ENCODE peak calls at places on chromosomes 16 and 17, in six cellular contexts. One of them, this sample, is unnamed.

GRCh38 chr17:81831957-81832607 is 1.0 kb downstream of the MCRIP1 start:
- DNase-seq in ascending aorta: peak
- DNase-seq in mammary epithelial cell: peak
- DNase-seq in A549: no peak
- DNase-seq in tibial artery: peak
- DNase-seq in tibial nerve: no peak
- DNase-seq in this sample: no peak

GRCh38 chr17:6701719-6702118 is 11.4 kb downstream of the SLC13A5 start:
- DNase-seq in A549: peak
- DNase-seq in tibial nerve: no peak
- DNase-seq in mammary epithelial cell: no peak
- DNase-seq in tibial artery: no peak
- DNase-seq in ascending aorta: no peak
- DNase-seq in this sample: no peak

GRCh38 chr17:7838291-7839075 is 4.5 kb downstream of the KDM6B start:
- DNase-seq in A549: no peak
- DNase-seq in mammary epithelial cell: no peak
- DNase-seq in ascending aorta: no peak
- DNase-seq in tibial artery: no peak
- DNase-seq in tibial nerve: no peak
- DNase-seq in this sample: peak

GRCh38 chr16:82185012-82185411 is 15.0 kb upstream of the MPHOSPH6 start:
- DNase-seq in tibial nerve: no peak
- DNase-seq in mammary epithelial cell: peak
- DNase-seq in ascending aorta: no peak
- DNase-seq in A549: no peak
- DNase-seq in tibial artery: no peak
- DNase-seq in this sample: no peak

GRCh38 chr17:3882276-3882675 is 10.6 kb downstream of the CAMKK1 start:
- DNase-seq in A549: no peak
- DNase-seq in mammary epithelial cell: no peak
- DNase-seq in tibial nerve: no peak
- DNase-seq in ascending aorta: no peak
- DNase-seq in tibial artery: no peak
- DNase-seq in this sample: no peak

GRCh38 chr16:49528035-49528434 is 154.4 kb downstream of the C16orf78 start:
- DNase-seq in mammary epithelial cell: no peak
- DNase-seq in tibial artery: no peak
- DNase-seq in tibial nerve: no peak
- DNase-seq in ascending aorta: no peak
- DNase-seq in A549: no peak
- DNase-seq in this sample: no peak

GRCh38 chr17:18257268-18257681 is 1.3 kb downstream of the FLII start:
- DNase-seq in tibial nerve: no peak
- DNase-seq in ascending aorta: no peak
- DNase-seq in mammary epithelial cell: peak
- DNase-seq in A549: no peak
- DNase-seq in tibial artery: no peak
- DNase-seq in this sample: no peak

GRCh38 chr16:5516115-5516514 is 418.5 kb upstream of the EEF2KMT start:
- DNase-seq in A549: no peak
- DNase-seq in ascending aorta: no peak
- DNase-seq in tibial nerve: no peak
- DNase-seq in tibial artery: no peak
- DNase-seq in mammary epithelial cell: no peak
- DNase-seq in this sample: no peak

GRCh38 chr16:14628806-14629611 is 1.1 kb downstream of the PARN start:
- DNase-seq in ascending aorta: no peak
- DNase-seq in tibial artery: no peak
- DNase-seq in mammary epithelial cell: peak
- DNase-seq in A549: no peak
- DNase-seq in tibial nerve: no peak
- DNase-seq in this sample: no peak

GRCh38 chr17:19309701-19310100 is 52.8 kb downstream of the B9D1 start:
- DNase-seq in ascending aorta: no peak
- DNase-seq in A549: no peak
- DNase-seq in tibial nerve: no peak
- DNase-seq in tibial artery: no peak
- DNase-seq in mammary epithelial cell: peak
- DNase-seq in this sample: no peak

DNA sequence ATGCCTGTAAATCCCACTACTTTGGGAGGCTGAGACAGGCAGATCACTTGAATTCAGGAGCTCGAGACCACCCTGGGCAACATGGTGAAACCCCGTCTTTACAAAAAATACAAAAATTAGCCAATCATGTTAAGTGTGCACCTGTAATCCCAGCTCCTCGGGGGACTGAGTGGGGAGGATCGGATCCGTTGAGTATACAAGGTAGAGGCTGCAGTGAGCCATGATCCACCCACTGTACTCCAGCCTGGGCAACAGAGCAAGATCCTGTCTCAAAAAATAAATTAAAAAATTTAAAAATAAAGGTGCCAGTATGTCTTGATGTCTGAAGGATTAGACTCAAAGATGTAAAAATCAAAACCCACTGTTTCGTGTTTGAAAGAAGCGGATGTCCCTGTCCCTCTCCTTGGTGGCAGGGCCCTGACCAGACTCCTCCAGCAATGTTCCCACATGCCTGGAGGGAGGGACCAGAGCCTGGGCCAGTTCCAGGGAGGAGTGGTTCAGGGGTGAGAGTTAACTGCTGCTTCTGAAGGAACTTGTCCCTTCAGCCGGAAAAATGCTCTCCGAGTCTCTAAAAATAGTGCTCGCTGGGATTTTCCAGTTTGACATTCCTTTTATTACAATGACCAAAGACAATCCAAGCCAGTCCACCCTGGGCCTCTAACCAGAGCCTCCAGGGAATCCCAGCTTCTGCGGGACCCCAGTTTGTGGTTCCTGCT is 9.4 kb upstream of the CMTM4 start:
- DNase-seq in tibial artery: peak
- DNase-seq in ascending aorta: peak
- DNase-seq in A549: no peak
- DNase-seq in mammary epithelial cell: no peak
- DNase-seq in tibial nerve: peak
- DNase-seq in this sample: peak
- H3K4me3 ChIP-seq in tibial artery: peak
- H3K4me3 ChIP-seq in ascending aorta: no peak
- H3K4me3 ChIP-seq in A549: no peak
- H3K4me3 ChIP-seq in mammary epithelial cell: no peak
- H3K4me3 ChIP-seq in tibial nerve: no peak
- H3K4me3 ChIP-seq in this sample: peak

GRCh38 chr17:49021095-49021767 is 24.0 kb downstream of the IGF2BP1 start:
- DNase-seq in tibial nerve: no peak
- DNase-seq in tibial artery: no peak
- DNase-seq in mammary epithelial cell: no peak
- DNase-seq in ascending aorta: no peak
- DNase-seq in A549: no peak
- DNase-seq in this sample: no peak

GRCh38 chr17:49018116-49018612 is 21.0 kb downstream of the IGF2BP1 start:
- DNase-seq in A549: no peak
- DNase-seq in tibial artery: no peak
- DNase-seq in ascending aorta: no peak
- DNase-seq in mammary epithelial cell: no peak
- DNase-seq in tibial nerve: no peak
- DNase-seq in this sample: no peak

GRCh38 chr17:49016775-49017463 is 19.7 kb downstream of the IGF2BP1 start:
- DNase-seq in ascending aorta: no peak
- DNase-seq in tibial artery: peak
- DNase-seq in A549: peak
- DNase-seq in mammary epithelial cell: peak
- DNase-seq in tibial nerve: no peak
- DNase-seq in this sample: no peak

GRCh38 chr17:49020609-49021008 is 23.4 kb downstream of the IGF2BP1 start:
- DNase-seq in ascending aorta: no peak
- DNase-seq in A549: no peak
- DNase-seq in mammary epithelial cell: no peak
- DNase-seq in tibial nerve: no peak
- DNase-seq in tibial artery: no peak
- DNase-seq in this sample: no peak

GRCh38 chr17:49018673-49019215 is 21.6 kb downstream of the IGF2BP1 start:
- DNase-seq in ascending aorta: no peak
- DNase-seq in tibial nerve: no peak
- DNase-seq in mammary epithelial cell: no peak
- DNase-seq in A549: no peak
- DNase-seq in tibial artery: no peak
- DNase-seq in this sample: no peak
- H3K27ac ChIP-seq in ascending aorta: no peak
- H3K27ac ChIP-seq in tibial nerve: no peak
- H3K27ac ChIP-seq in mammary epithelial cell: no peak
- H3K27ac ChIP-seq in A549: peak
- H3K27ac ChIP-seq in tibial artery: no peak
- H3K27ac ChIP-seq in this sample: no peak

GRCh38 chr17:77815127-77815905 is 143.2 kb upstream of the TNRC6C start:
- DNase-seq in tibial nerve: no peak
- DNase-seq in A549: no peak
- DNase-seq in tibial artery: no peak
- DNase-seq in mammary epithelial cell: no peak
- DNase-seq in ascending aorta: no peak
- DNase-seq in this sample: no peak
- TF ChIP-seq CTCF in tibial nerve: no peak
- TF ChIP-seq CTCF in A549: no peak
- TF ChIP-seq CTCF in tibial artery: no peak
- TF ChIP-seq CTCF in mammary epithelial cell: peak
- TF ChIP-seq CTCF in ascending aorta: no peak
- TF ChIP-seq CTCF in this sample: no peak

GRCh38 chr17:59620064-59620359 is 317 bp downstream of the CLTC start:
- DNase-seq in ascending aorta: no peak
- DNase-seq in A549: no peak
- DNase-seq in mammary epithelial cell: no peak
- DNase-seq in tibial nerve: no peak
- DNase-seq in tibial artery: no peak
- DNase-seq in this sample: no peak

GRCh38 chr17:59623151-59623550 is 3.5 kb downstream of the CLTC start:
- DNase-seq in A549: no peak
- DNase-seq in tibial artery: no peak
- DNase-seq in tibial nerve: no peak
- DNase-seq in ascending aorta: no peak
- DNase-seq in mammary epithelial cell: no peak
- DNase-seq in this sample: no peak

GRCh38 chr17:59619313-59620063 is at the start of gene CLTC:
- DNase-seq in ascending aorta: peak
- DNase-seq in mammary epithelial cell: peak
- DNase-seq in A549: peak
- DNase-seq in tibial artery: peak
- DNase-seq in tibial nerve: peak
- DNase-seq in this sample: peak

GRCh38 chr17:59620518-59621259 is 994 bp downstream of the CLTC start:
- DNase-seq in tibial nerve: no peak
- DNase-seq in ascending aorta: peak
- DNase-seq in tibial artery: peak
- DNase-seq in mammary epithelial cell: peak
- DNase-seq in A549: peak
- DNase-seq in this sample: peak

GRCh38 chr17:59621771-59622170 is 2.1 kb downstream of the CLTC start:
- DNase-seq in ascending aorta: no peak
- DNase-seq in tibial nerve: no peak
- DNase-seq in mammary epithelial cell: no peak
- DNase-seq in A549: no peak
- DNase-seq in tibial artery: no peak
- DNase-seq in this sample: no peak
- H3K4me3 ChIP-seq in ascending aorta: peak
- H3K4me3 ChIP-seq in tibial nerve: no peak
- H3K4me3 ChIP-seq in mammary epithelial cell: peak
- H3K4me3 ChIP-seq in A549: peak
- H3K4me3 ChIP-seq in tibial artery: peak
- H3K4me3 ChIP-seq in this sample: peak

GRCh38 chr16:88461291-88462269 is 8.5 kb downstream of the ZFPM1 start:
- DNase-seq in mammary epithelial cell: no peak
- DNase-seq in ascending aorta: no peak
- DNase-seq in A549: no peak
- DNase-seq in tibial artery: no peak
- DNase-seq in tibial nerve: no peak
- DNase-seq in this sample: no peak
- H3K27ac ChIP-seq in mammary epithelial cell: no peak
- H3K27ac ChIP-seq in ascending aorta: no peak
- H3K27ac ChIP-seq in A549: peak
- H3K27ac ChIP-seq in tibial artery: no peak
- H3K27ac ChIP-seq in tibial nerve: no peak
- H3K27ac ChIP-seq in this sample: no peak

DNA sequence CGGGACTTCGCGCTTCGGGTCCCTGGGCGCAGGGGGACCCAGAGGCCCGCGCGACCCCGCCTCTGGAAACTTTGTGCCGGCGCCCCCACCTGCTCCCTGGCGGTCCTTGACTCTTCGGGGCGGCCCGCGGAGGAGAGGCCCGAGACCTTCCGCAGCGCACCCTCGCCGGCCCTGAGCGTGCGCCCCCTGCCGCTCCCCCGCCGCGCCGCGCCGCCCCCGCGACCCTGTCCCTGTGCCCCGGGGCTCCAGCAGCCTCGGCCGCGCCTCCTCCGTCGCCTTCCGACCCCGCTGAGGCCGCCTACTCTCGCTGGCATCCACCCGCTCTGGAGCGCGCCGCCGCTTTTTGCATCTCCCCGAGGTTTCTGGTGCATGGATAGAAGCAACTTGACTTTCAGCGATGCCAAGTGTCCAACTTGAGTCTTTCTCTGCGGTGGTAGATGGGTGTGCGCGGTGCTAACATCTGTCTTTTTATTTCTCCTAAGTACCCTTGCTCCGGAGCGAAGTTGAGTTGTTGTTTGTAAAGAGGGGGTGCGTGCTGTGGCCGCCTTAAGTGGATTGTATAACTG is 414 bp downstream of the DUSP14 start:
- DNase-seq in tibial artery: peak
- DNase-seq in tibial nerve: peak
- DNase-seq in mammary epithelial cell: peak
- DNase-seq in A549: peak
- DNase-seq in ascending aorta: peak
- DNase-seq in this sample: peak
- TF ChIP-seq CTCF in tibial artery: peak
- TF ChIP-seq CTCF in tibial nerve: peak
- TF ChIP-seq CTCF in mammary epithelial cell: no peak
- TF ChIP-seq CTCF in A549: peak
- TF ChIP-seq CTCF in ascending aorta: peak
- TF ChIP-seq CTCF in this sample: no peak

GRCh38 chr17:55577011-55577586 is 65.8 kb upstream of the SMIM36 start:
- DNase-seq in tibial artery: peak
- DNase-seq in ascending aorta: peak
- DNase-seq in tibial nerve: peak
- DNase-seq in A549: no peak
- DNase-seq in mammary epithelial cell: peak
- DNase-seq in this sample: no peak

GRCh38 chr17:55584055-55584685 is 72.9 kb upstream of the SMIM36 start:
- DNase-seq in ascending aorta: no peak
- DNase-seq in mammary epithelial cell: peak
- DNase-seq in tibial nerve: no peak
- DNase-seq in tibial artery: no peak
- DNase-seq in A549: no peak
- DNase-seq in this sample: no peak

GRCh38 chr17:55582910-55583309 is 71.7 kb upstream of the SMIM36 start:
- DNase-seq in ascending aorta: no peak
- DNase-seq in tibial nerve: no peak
- DNase-seq in mammary epithelial cell: no peak
- DNase-seq in A549: no peak
- DNase-seq in tibial artery: no peak
- DNase-seq in this sample: no peak

GRCh38 chr17:55577687-55578086 is 66.4 kb upstream of the SMIM36 start:
- DNase-seq in tibial artery: no peak
- DNase-seq in tibial nerve: peak
- DNase-seq in A549: no peak
- DNase-seq in mammary epithelial cell: peak
- DNase-seq in ascending aorta: no peak
- DNase-seq in this sample: no peak

GRCh38 chr17:55580596-55581133 is 69.4 kb upstream of the SMIM36 start:
- DNase-seq in A549: no peak
- DNase-seq in tibial artery: no peak
- DNase-seq in ascending aorta: no peak
- DNase-seq in tibial nerve: no peak
- DNase-seq in mammary epithelial cell: no peak
- DNase-seq in this sample: no peak
- H3K4me3 ChIP-seq in A549: no peak
- H3K4me3 ChIP-seq in tibial artery: no peak
- H3K4me3 ChIP-seq in ascending aorta: no peak
- H3K4me3 ChIP-seq in tibial nerve: no peak
- H3K4me3 ChIP-seq in mammary epithelial cell: no peak
- H3K4me3 ChIP-seq in this sample: no peak